ENCODE peak calls at places on chromosomes 16 and 17, in four cellular contexts. H is H1, A is prostate gland, Z is GM12878. D is an unnamed sample.

GRCh38 chr16:70709457-70709856 is 23.6 kb upstream of the MTSS2 start:
- DNase-seq in H (no peak), A (no peak), Z (no peak), D (no peak)

GRCh38 chr17:35866356-35866950 is 2.2 kb downstream of the HEATR9 start:
- DNase-seq in H (no peak), A (no peak), Z (no peak), D (no peak)

GRCh38 chr16:25007284-25007984 is 7.7 kb downstream of the ARHGAP17 start:
- DNase-seq in H (no peak), A (no peak), Z (no peak), D (no peak)

GRCh38 chr16:80924372-80924978 is 82.2 kb downstream of the CMC2 start:
- DNase-seq in H (peak; percentile 88), A (peak; percentile 74), Z (no peak), D (no peak)

GRCh38 chr17:79192503-79193500 is 118.2 kb downstream of the ENGASE start:
- DNase-seq in H (peak; percentile 91), A (peak; percentile 8), Z (no peak), D (no peak)

GRCh38 chr17:80964859-80965580 is 26.6 kb upstream of the CHMP6 start:
- DNase-seq in H (no peak), A (no peak), Z (no peak), D (no peak)

GRCh38 chr16:57804111-57804837 is 2.0 kb upstream of the KIFC3 start:
- DNase-seq in H (no peak), A (no peak), Z (no peak), D (no peak)

GRCh38 chr17:37406635-37407455 is at the start of the genes ACACA and TADA2A:
- DNase-seq in H (peak; percentile 83), A (peak; percentile 69), Z (no peak), D (peak; percentile 94)

GRCh38 chr17:60802377-60802776 is 124.7 kb downstream of the BCAS3 start:
- DNase-seq in H (no peak), A (no peak), Z (no peak), D (no peak)

GRCh38 chr17:30476726-30477082 is 504 bp upstream of the GOSR1 start:
- DNase-seq in H (peak; percentile 51), A (no peak), Z (no peak), D (no peak)

GRCh38 chr17:80678621-80679020 is 134.0 kb downstream of the RPTOR start:
- DNase-seq in H (no peak), A (no peak), Z (no peak), D (no peak)

GRCh38 chr17:44314869-44315661 is 6.7 kb downstream of the RUNDC3A start:
- DNase-seq in H (peak; percentile 81), A (no peak), Z (no peak), D (no peak)

GRCh38 chr17:12927001-12927400 is 90.8 kb downstream of the ELAC2 start:
- DNase-seq in H (no peak), A (no peak), Z (no peak), D (no peak)

GRCh38 chr17:12927541-12928425 is 90.0 kb downstream of the ELAC2 start:
- DNase-seq in H (no peak), A (no peak), Z (no peak), D (peak; percentile 72)

GRCh38 chr17:12924614-12925013 is 93.2 kb downstream of the ELAC2 start:
- DNase-seq in H (no peak), A (no peak), Z (no peak), D (no peak)

GRCh38 chr17:12928736-12929135 is 89.1 kb downstream of the ELAC2 start:
- DNase-seq in H (no peak), A (no peak), Z (no peak), D (peak; percentile 87)
- TF ChIP-seq CTCF in H (peak; percentile 49), A (peak; percentile 16), Z (no peak), D (no peak)

GRCh38 chr16:28491970-28492474 is at the start of gene CLN3:
- DNase-seq in H (peak; percentile 88), A (peak; percentile 91), Z (peak; percentile 89), D (peak; percentile 98)
- TF ChIP-seq POLR2A in H (no peak), A (peak; percentile 50), Z (peak; percentile 69), D (no peak)

GRCh38 chr16:87178977-87179376 is 138.2 kb downstream of the C16orf95 start:
- DNase-seq in H (no peak), A (no peak), Z (no peak), D (no peak)
- TF ChIP-seq POLR2AphosphoS5 in H (no peak), A (no peak), Z (no peak), D (no peak)

DNA sequence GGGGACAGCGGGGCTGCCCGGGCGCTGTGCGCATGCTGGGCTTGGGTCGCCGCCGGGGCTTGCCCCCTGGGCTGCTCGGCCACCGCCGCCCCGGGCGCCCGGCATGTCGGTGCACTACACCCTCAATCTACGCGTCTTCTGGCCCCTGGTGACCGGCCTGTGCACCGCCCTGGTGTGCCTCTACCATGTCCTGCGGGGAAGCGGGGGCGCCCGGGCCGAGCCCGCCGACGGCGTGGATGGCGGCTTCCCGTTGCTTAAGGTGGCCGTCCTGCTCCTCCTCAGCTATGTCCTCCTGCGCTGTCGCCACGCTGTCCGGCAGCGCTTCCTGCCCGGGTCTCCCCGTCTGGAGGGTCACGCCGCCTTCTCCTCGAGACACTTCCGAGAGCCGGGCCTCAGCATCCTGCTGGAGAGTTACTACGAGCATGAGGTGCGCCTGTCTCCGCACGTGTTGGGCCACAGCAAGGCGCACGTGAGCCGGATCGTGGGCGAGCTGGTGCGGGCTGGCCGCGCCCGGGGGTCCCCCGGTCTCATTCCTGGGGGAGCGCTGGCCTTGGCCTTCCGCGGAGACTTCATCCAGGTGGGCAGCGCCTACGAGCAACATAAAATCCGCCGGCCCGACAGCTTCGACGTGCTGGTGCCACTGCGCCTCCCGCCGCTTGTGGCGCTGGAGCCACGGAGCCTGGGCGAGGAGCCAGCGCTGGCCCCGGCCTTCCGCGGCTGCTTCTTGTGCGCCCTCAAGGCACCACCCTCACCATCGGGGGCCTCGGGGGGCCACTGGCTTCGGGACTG is 789 bp downstream of the ITPRIPL2 start:
- DNase-seq in H (peak; percentile 87), A (peak; percentile 55), Z (no peak), D (no peak)
- TF ChIP-seq CTCF in H (no peak), A (peak; percentile 14), Z (no peak), D (no peak)

GRCh38 chr17:63941162-63941561 is 9.0 kb upstream of the CD79B start:
- DNase-seq in H (no peak), A (no peak), Z (no peak), D (no peak)

GRCh38 chr17:63942309-63942985 is 10.3 kb upstream of the CD79B start:
- DNase-seq in H (no peak), A (no peak), Z (no peak), D (no peak)

GRCh38 chr17:63939884-63940283 is 7.8 kb upstream of the CD79B start:
- DNase-seq in H (no peak), A (no peak), Z (no peak), D (no peak)

GRCh38 chr17:63940584-63940983 is 8.5 kb upstream of the CD79B start:
- DNase-seq in H (no peak), A (no peak), Z (no peak), D (no peak)

DNA sequence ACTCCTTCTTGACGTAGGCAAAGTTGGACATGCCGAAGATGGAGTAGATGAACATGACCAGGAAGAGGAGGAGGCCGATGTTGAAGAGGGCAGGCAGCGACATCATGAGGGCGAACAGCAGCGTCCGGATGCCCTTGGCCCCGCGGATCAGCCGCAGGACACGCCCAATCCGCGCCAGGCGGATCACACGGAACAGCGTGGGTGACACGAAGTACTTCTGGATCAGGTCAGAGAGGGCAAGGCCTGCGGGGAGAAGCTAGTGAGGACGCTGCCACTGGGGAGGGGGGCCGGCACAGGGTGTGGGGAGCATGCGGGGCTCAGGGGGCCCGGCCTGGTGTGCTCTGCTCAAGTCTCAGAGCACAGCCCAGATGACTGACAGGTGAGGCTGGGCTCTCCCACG is 9.6 kb upstream of the CD79B start:
- DNase-seq in H (no peak), A (no peak), Z (no peak), D (no peak)
- TF ChIP-seq POLR2A in H (no peak), A (no peak), Z (no peak), D (no peak)

DNA sequence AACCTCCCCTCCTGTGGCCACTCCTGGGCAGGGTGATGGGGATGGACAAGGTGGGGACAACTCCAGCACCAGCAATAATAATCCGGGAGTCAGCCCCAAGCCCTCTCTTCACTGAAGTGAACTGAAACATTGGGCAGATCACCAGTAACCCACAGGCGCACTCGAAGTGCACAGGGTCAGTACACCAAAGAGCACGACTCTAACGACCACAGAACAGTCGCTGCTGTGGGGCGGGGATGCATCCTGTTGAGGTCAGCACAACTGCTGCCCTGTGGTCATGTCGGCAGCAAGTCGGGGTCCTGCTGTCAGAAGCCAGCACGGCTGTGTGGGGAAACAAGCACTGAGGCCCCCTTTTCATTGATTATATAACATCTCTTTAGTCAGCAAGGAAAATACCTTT is 14.6 kb downstream of the DNASE1 start:
- DNase-seq in H (no peak), A (no peak), Z (no peak), D (no peak)
- TF ChIP-seq POLR2AphosphoS5 in H (no peak), A (no peak), Z (no peak), D (no peak)

GRCh38 chr16:2016407-2016922 is 3.1 kb upstream of the NPW start:
- DNase-seq in H (peak; percentile 79), A (no peak), Z (no peak), D (no peak)
- TF ChIP-seq CTCF in H (peak; percentile 58), A (no peak), Z (peak; percentile 52), D (peak; percentile 25)